ENCODE peak calls at places on chromosomes 2 and 18, in five cellular contexts. C is stomach, R is A549, D is transverse colon, I is upper lobe of left lung. W is an unnamed sample. For H3K4me1, the result is how much of the 10 kb centered on the place peaks cover.

GRCh38 chr2:36650031-36650430 is 46.5 kb upstream of the VIT start:
- DNase-seq in D (peak), C (no peak), R (peak), I (peak), W (no peak)

GRCh38 chr2:112577756-112578155 is 6.7 kb upstream of the CHCHD5 start:
- DNase-seq in R (no peak), D (no peak), I (no peak), C (no peak), W (no peak)

GRCh38 chr2:127094509-127095366 is 12.2 kb downstream of the BIN1 start:
- DNase-seq in R (peak), I (peak), C (peak), D (peak), W (peak)

GRCh38 chr2:232879618-232880494 is 9.8 kb downstream of the SNORC start:
- DNase-seq in R (no peak), C (no peak), I (no peak), D (no peak), W (no peak)

GRCh38 chr2:237314198-237314597 is 99.8 kb downstream of the COL6A3 start:
- DNase-seq in R (no peak), I (no peak), C (no peak), D (no peak), W (no peak)

GRCh38 chr2:11775384-11775783 is 29.0 kb downstream of the LPIN1 start:
- DNase-seq in C (no peak), R (no peak), D (no peak), I (no peak), W (no peak)

GRCh38 chr2:173555833-173556232 is 201.2 kb downstream of the CDCA7 start:
- DNase-seq in I (no peak), C (no peak), R (no peak), D (no peak), W (peak)

GRCh38 chr2:3324404-3325281 is 53.0 kb downstream of the EIPR1 start:
- DNase-seq in C (no peak), D (no peak), R (no peak), I (peak), W (no peak)

GRCh38 chr2:24228470-24228869 is 53.6 kb downstream of the FAM228A start:
- DNase-seq in R (peak), C (no peak), I (no peak), D (no peak), W (no peak)

GRCh38 chr18:53567935-53568574 is 656.4 kb downstream of the MBD2 start:
- DNase-seq in C (no peak), D (no peak), I (no peak), R (peak), W (peak)

GRCh38 chr2:45974762-45975408 is 322.3 kb upstream of the EPAS1 start:
- DNase-seq in C (no peak), I (no peak), R (no peak), D (no peak), W (no peak)

GRCh38 chr2:28277466-28277865 is 115.2 kb upstream of the FOSL2 start:
- DNase-seq in I (no peak), C (no peak), R (no peak), D (no peak), W (no peak)

GRCh38 chr2:27636766-27637165 is 7.9 kb downstream of the GPN1 start:
- DNase-seq in R (no peak), D (no peak), I (no peak), C (no peak), W (no peak)

GRCh38 chr18:63074987-63075404 is 244.6 kb downstream of the BCL2 start:
- DNase-seq in C (peak), D (peak), R (peak), I (peak), W (peak)

GRCh38 chr2:134460583-134460998 is 206.7 kb downstream of the MGAT5 start:
- DNase-seq in D (peak), R (peak), C (peak), I (peak), W (no peak)

GRCh38 chr18:13627639-13628038 is 98.7 kb downstream of the FAM210A start:
- DNase-seq in C (no peak), I (no peak), D (no peak), R (no peak), W (no peak)

GRCh38 chr2:126756125-126756524 is 100.2 kb downstream of the GYPC start:
- DNase-seq in C (no peak), R (no peak), D (no peak), I (no peak), W (no peak)

GRCh38 chr2:201349601-201350000 is 7.5 kb downstream of the FLACC1 start:
- DNase-seq in D (no peak), C (no peak), I (no peak), R (no peak), W (no peak)

GRCh38 chr2:181399046-181399445 is 58.1 kb upstream of the ITGA4 start:
- DNase-seq in D (no peak), I (no peak), R (no peak), C (no peak), W (no peak)

GRCh38 chr2:239120664-239121063 is 272.8 kb downstream of the TWIST2 start:
- DNase-seq in C (no peak), R (no peak), D (no peak), I (no peak), W (no peak)

GRCh38 chr18:31232000-31232399 is 69.3 kb upstream of the DSC1 start:
- DNase-seq in D (no peak), C (no peak), I (no peak), R (no peak), W (no peak)

GRCh38 chr2:143469323-143469722 is 340.1 kb downstream of the ARHGAP15 start:
- DNase-seq in D (no peak), R (no peak), I (no peak), C (no peak), W (no peak)

GRCh38 chr2:178197791-178198190 is 3.5 kb downstream of the OSBPL6 start:
- DNase-seq in R (no peak), D (no peak), I (no peak), C (no peak), W (no peak)

GRCh38 chr2:67977464-67977863 is 85.3 kb downstream of the C1D start:
- DNase-seq in I (no peak), D (no peak), R (no peak), C (no peak), W (no peak)

GRCh38 chr2:99032786-99033185 is 96.8 kb upstream of the CRACDL start:
- DNase-seq in D (no peak), R (no peak), I (no peak), C (no peak), W (no peak)

GRCh38 chr2:200750323-200750910 is 61.3 kb upstream of the BZW1 start:
- DNase-seq in R (no peak), I (no peak), C (no peak), D (no peak), W (no peak)

GRCh38 chr18:29096380-29096779 is 919.5 kb upstream of the CDH2 start:
- DNase-seq in C (no peak), D (no peak), I (no peak), R (no peak), W (no peak)

GRCh38 chr2:10575566-10576300 is 114.0 kb downstream of the NOL10 start:
- DNase-seq in I (no peak), R (peak), D (no peak), C (no peak), W (no peak)

GRCh38 chr2:15797231-15797945 is 143.0 kb upstream of the MYCN start:
- DNase-seq in I (no peak), R (no peak), C (no peak), D (no peak), W (no peak)

GRCh38 chr18:67194886-67195285 is 321.6 kb downstream of the DSEL start:
- DNase-seq in R (no peak), C (no peak), I (no peak), D (no peak), W (no peak)
- TF ChIP-seq CTCF in R (no peak), C (no peak), I (no peak), D (no peak), W (no peak)

DNA sequence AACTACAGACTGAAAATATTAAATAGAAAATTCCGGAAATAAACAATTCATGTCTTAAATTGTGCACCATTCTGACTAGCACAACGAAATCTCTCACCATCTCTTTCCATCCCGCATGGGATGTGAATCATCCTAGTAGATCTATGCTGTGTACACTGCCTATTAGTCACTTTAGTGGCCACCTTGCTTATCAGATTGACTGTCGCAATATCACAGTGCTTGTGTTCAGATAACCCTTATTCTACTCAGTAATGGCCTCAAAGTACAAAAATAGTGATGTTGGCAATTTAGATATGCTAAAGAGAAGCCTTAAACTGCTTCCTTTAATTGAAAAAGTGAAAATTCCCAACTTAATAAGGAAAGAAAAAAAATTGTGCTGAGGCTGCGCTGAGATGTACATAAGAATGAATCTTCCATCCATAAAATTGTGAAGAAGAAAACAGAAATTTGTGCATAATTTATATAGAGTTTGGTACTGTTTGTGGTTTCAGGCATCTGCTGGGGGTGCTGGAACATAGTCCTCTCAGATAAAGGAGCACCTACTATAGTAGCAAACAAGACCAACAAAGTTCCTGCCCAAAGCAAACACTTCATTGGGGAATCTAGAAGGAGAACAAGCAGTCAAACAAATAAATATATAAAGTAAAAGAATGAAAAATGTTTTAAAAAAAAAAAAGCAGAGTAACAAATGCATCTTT is 12.0 kb downstream of the PSMD1 start:
- DNase-seq in I (no peak), C (no peak), R (peak), D (no peak), W (no peak)
- H3K4me1 ChIP-seq in I (under half), C (under half), R (under half), D (under half), W (under half)

GRCh38 chr2:163812926-163813520 is 77.2 kb upstream of the FIGN start:
- DNase-seq in D (no peak), I (no peak), C (no peak), R (no peak), W (no peak)
- TF ChIP-seq EP300 in D (no peak), I (no peak), C (no peak), R (no peak), W (no peak)

GRCh38 chr2:185284696-185285095 is 453.9 kb upstream of the FSIP2 start:
- DNase-seq in C (no peak), R (no peak), D (no peak), I (no peak), W (no peak)

GRCh38 chr2:185274718-185275484 is 463.7 kb upstream of the FSIP2 start:
- DNase-seq in R (no peak), C (no peak), D (no peak), I (no peak), W (no peak)

GRCh38 chr2:185279999-185280398 is 458.6 kb upstream of the FSIP2 start:
- DNase-seq in R (no peak), D (no peak), C (no peak), I (no peak), W (no peak)
- TF ChIP-seq CTCF in R (peak), D (peak), C (peak), I (no peak), W (no peak)

GRCh38 chr2:219116776-219117646 is 43.6 kb downstream of the NHEJ1 start:
- DNase-seq in R (no peak), C (peak), D (peak), I (no peak), W (no peak)
- H3K4me1 ChIP-seq in R (under half), C (under half), D (half or more), I (under half), W (under half)

GRCh38 chr2:59302683-59303082 is 1061.6 kb upstream of the FANCL start:
- DNase-seq in I (no peak), R (no peak), D (no peak), C (no peak), W (no peak)

GRCh38 chr2:59308108-59308507 is 1067.0 kb upstream of the FANCL start:
- DNase-seq in R (no peak), I (no peak), C (no peak), D (no peak), W (no peak)

GRCh38 chr2:59301466-59302402 is 1060.6 kb upstream of the FANCL start:
- DNase-seq in C (peak), I (peak), R (peak), D (peak), W (no peak)

GRCh38 chr2:59307196-59307595 is 1066.1 kb upstream of the FANCL start:
- DNase-seq in R (no peak), I (no peak), C (no peak), D (no peak), W (no peak)

GRCh38 chr2:59303272-59303671 is 1062.1 kb upstream of the FANCL start:
- DNase-seq in R (no peak), I (no peak), D (no peak), C (no peak), W (no peak)
- TF ChIP-seq EP300 in R (no peak), I (no peak), D (no peak), C (no peak), W (no peak)

GRCh38 chr2:522776-523175 is 154.4 kb downstream of the TMEM18 start:
- DNase-seq in C (no peak), R (no peak), D (no peak), I (no peak), W (no peak)
- TF ChIP-seq CTCF in C (no peak), R (no peak), D (no peak), I (no peak), W (no peak)

GRCh38 chr2:153354406-153354805 is 124.2 kb downstream of the RPRM start:
- DNase-seq in R (no peak), C (no peak), I (no peak), D (no peak), W (no peak)

DNA sequence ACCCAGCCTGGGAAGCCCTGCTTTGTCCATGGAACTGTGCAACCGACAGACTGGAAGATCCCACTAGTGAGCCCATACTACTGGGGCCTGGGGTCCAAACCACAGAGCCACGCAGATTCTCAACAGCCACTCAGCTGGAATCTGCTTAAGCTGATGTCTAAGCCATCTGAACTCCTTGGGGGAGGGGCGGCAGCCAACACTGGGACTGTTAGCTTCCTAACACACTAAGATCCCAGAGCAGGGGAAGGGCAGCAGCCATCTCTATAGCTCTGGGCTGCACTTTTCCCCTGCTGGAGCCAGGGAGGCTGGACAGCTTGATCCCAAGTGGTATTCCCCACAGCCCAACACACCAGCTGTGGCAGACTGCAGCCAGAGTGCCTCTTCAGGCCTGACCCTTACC is 118.3 kb downstream of the RPRM start:
- DNase-seq in C (no peak), R (no peak), D (no peak), I (no peak), W (no peak)
- H3K4me1 ChIP-seq in C (under half), R (under half), D (under half), I (under half), W (under half)

DNA sequence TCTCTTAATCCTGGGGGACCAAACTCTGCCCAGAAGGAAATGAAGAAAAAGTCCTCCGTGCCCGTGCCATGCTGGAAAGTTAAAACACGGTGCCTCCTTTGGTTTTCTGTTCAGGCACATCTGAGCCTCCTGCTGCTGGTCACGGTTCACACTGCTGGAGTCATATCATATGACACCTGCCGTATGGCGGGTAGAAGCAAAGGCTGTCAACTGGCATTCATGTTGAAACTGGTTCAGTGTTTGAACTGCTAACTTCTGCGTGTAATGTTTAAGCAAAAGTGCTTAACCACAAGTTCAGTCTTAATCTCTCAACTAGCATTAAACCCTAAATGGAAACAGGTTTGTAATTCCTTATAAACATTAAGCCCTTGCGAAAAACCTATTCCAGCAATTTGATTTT is 3.1 kb downstream of the STK39 start:
- DNase-seq in D (peak), I (peak), C (peak), R (no peak), W (no peak)
- TF ChIP-seq EP300 in D (no peak), I (no peak), C (no peak), R (no peak), W (no peak)